ENCODE peak calls at places on chromosomes 11 and 22, in eight cellular contexts. One of them, this sample, is unnamed.

GRCh38 chr11:68298659-68299516 is 13.5 kb upstream of the LRP5 start:
- DNase-seq in mammary epithelial cell: no peak
- DNase-seq in PC-9: no peak
- DNase-seq in SK-N-MC: no peak
- DNase-seq in A673: no peak
- DNase-seq in MM.1S: no peak
- DNase-seq in fibroblast of lung: no peak
- DNase-seq in HCT116: no peak
- DNase-seq in this sample: no peak

GRCh38 chr11:132803436-132803835 is 728.9 kb downstream of the OPCML start:
- DNase-seq in mammary epithelial cell: peak
- DNase-seq in fibroblast of lung: peak
- DNase-seq in A673: no peak
- DNase-seq in SK-N-MC: no peak
- DNase-seq in PC-9: no peak
- DNase-seq in HCT116: no peak
- DNase-seq in MM.1S: no peak
- DNase-seq in this sample: no peak

GRCh38 chr22:45268958-45269844 is 15.5 kb upstream of the UPK3A start:
- DNase-seq in PC-9: peak
- DNase-seq in MM.1S: peak
- DNase-seq in A673: peak
- DNase-seq in mammary epithelial cell: peak
- DNase-seq in SK-N-MC: no peak
- DNase-seq in fibroblast of lung: peak
- DNase-seq in HCT116: no peak
- DNase-seq in this sample: no peak

GRCh38 chr22:44379817-44380560 is 67.2 kb upstream of the SHISAL1 start:
- DNase-seq in HCT116: no peak
- DNase-seq in SK-N-MC: no peak
- DNase-seq in MM.1S: no peak
- DNase-seq in mammary epithelial cell: no peak
- DNase-seq in fibroblast of lung: no peak
- DNase-seq in PC-9: no peak
- DNase-seq in A673: no peak
- DNase-seq in this sample: no peak

GRCh38 chr22:20571531-20572007 is 64.2 kb downstream of the MED15 start:
- DNase-seq in A673: peak
- DNase-seq in fibroblast of lung: peak
- DNase-seq in mammary epithelial cell: no peak
- DNase-seq in PC-9: no peak
- DNase-seq in HCT116: no peak
- DNase-seq in MM.1S: peak
- DNase-seq in SK-N-MC: no peak
- DNase-seq in this sample: no peak

GRCh38 chr11:117239295-117239694 is 6.8 kb downstream of the RNF214 start:
- DNase-seq in mammary epithelial cell: peak
- DNase-seq in SK-N-MC: no peak
- DNase-seq in MM.1S: no peak
- DNase-seq in PC-9: no peak
- DNase-seq in fibroblast of lung: peak
- DNase-seq in A673: no peak
- DNase-seq in HCT116: no peak
- DNase-seq in this sample: no peak

GRCh38 chr11:29773656-29774264 is 243.1 kb downstream of the KCNA4 start:
- DNase-seq in A673: no peak
- DNase-seq in HCT116: no peak
- DNase-seq in SK-N-MC: no peak
- DNase-seq in mammary epithelial cell: peak
- DNase-seq in MM.1S: no peak
- DNase-seq in PC-9: no peak
- DNase-seq in fibroblast of lung: peak
- DNase-seq in this sample: no peak

GRCh38 chr11:67248653-67249052 is 17.6 kb upstream of the GRK2 start:
- DNase-seq in fibroblast of lung: peak
- DNase-seq in PC-9: peak
- DNase-seq in HCT116: no peak
- DNase-seq in mammary epithelial cell: peak
- DNase-seq in MM.1S: no peak
- DNase-seq in SK-N-MC: no peak
- DNase-seq in A673: no peak
- DNase-seq in this sample: peak

GRCh38 chr11:8285796-8286195 is 22.1 kb upstream of the LMO1 start:
- DNase-seq in HCT116: no peak
- DNase-seq in MM.1S: no peak
- DNase-seq in fibroblast of lung: no peak
- DNase-seq in PC-9: no peak
- DNase-seq in A673: no peak
- DNase-seq in SK-N-MC: no peak
- DNase-seq in mammary epithelial cell: no peak
- DNase-seq in this sample: no peak

GRCh38 chr11:8281266-8281665 is 17.6 kb upstream of the LMO1 start:
- DNase-seq in PC-9: no peak
- DNase-seq in HCT116: no peak
- DNase-seq in SK-N-MC: no peak
- DNase-seq in fibroblast of lung: no peak
- DNase-seq in A673: no peak
- DNase-seq in mammary epithelial cell: no peak
- DNase-seq in MM.1S: no peak
- DNase-seq in this sample: no peak

GRCh38 chr11:8283510-8284272 is 20.0 kb upstream of the LMO1 start:
- DNase-seq in MM.1S: no peak
- DNase-seq in mammary epithelial cell: no peak
- DNase-seq in fibroblast of lung: peak
- DNase-seq in SK-N-MC: no peak
- DNase-seq in HCT116: no peak
- DNase-seq in A673: no peak
- DNase-seq in PC-9: no peak
- DNase-seq in this sample: no peak

GRCh38 chr11:8285228-8285627 is 21.6 kb upstream of the LMO1 start:
- DNase-seq in mammary epithelial cell: no peak
- DNase-seq in HCT116: no peak
- DNase-seq in MM.1S: no peak
- DNase-seq in SK-N-MC: no peak
- DNase-seq in PC-9: no peak
- DNase-seq in A673: no peak
- DNase-seq in fibroblast of lung: no peak
- DNase-seq in this sample: no peak

DNA sequence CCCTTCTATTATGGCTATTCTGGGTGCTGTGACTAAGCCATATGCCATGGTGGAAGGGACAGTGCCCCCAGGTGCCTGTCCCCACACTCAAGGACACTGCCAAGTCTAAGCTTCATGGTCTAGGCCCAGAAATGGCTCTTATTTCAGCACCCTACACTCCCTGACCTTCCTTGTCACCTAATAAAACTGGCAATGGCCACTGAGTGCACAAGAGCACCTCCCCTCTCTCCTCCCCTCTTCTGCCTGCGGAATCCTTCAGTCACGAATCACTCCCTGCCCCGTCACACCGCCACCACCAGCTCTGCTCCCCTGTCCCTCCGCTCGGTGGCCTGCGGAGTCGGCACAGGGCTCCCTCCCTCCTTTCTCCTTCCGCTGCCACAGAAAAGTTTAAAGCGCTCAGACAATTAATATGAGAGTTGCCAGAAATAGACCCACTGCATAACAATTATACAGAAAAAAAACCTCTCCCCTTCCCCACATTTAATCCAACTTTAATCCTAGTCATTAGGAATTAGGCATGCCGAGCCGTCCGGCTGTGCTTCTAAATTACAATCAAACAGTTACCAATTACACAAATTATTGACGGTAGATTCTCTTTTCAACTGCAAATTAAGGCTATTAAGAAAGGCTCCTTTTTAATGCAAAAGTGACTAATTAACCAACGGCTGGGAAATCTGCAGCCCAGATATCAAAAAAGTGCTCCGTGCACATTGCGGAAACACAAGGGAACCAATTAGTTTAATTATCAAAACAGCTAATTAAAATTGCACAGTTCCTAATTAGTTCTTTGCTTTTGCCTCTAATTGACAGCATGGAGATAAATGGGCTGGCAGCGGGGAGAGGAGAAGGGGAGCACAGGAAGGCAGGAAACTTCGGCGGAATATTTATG is 19.2 kb upstream of the LMO1 start:
- DNase-seq in SK-N-MC: no peak
- DNase-seq in fibroblast of lung: no peak
- DNase-seq in mammary epithelial cell: no peak
- DNase-seq in A673: no peak
- DNase-seq in PC-9: no peak
- DNase-seq in HCT116: no peak
- DNase-seq in MM.1S: no peak
- DNase-seq in this sample: no peak
- H3K27ac ChIP-seq in SK-N-MC: no peak
- H3K27ac ChIP-seq in fibroblast of lung: no peak
- H3K27ac ChIP-seq in mammary epithelial cell: no peak
- H3K27ac ChIP-seq in A673: no peak
- H3K27ac ChIP-seq in PC-9: no peak
- H3K27ac ChIP-seq in HCT116: no peak
- H3K27ac ChIP-seq in MM.1S: no peak
- H3K27ac ChIP-seq in this sample: no peak

GRCh38 chr22:39994046-39994565 is 648 bp upstream of the FAM83F start:
- DNase-seq in HCT116: no peak
- DNase-seq in MM.1S: no peak
- DNase-seq in SK-N-MC: no peak
- DNase-seq in fibroblast of lung: no peak
- DNase-seq in mammary epithelial cell: no peak
- DNase-seq in PC-9: no peak
- DNase-seq in A673: no peak
- DNase-seq in this sample: no peak

GRCh38 chr22:39994566-39995345 is at the start of gene FAM83F:
- DNase-seq in A673: no peak
- DNase-seq in mammary epithelial cell: peak
- DNase-seq in MM.1S: no peak
- DNase-seq in HCT116: peak
- DNase-seq in SK-N-MC: no peak
- DNase-seq in PC-9: peak
- DNase-seq in fibroblast of lung: no peak
- DNase-seq in this sample: no peak

GRCh38 chr22:39996732-39997131 is 2.0 kb downstream of the FAM83F start:
- DNase-seq in SK-N-MC: no peak
- DNase-seq in fibroblast of lung: no peak
- DNase-seq in A673: no peak
- DNase-seq in PC-9: no peak
- DNase-seq in mammary epithelial cell: peak
- DNase-seq in MM.1S: no peak
- DNase-seq in HCT116: no peak
- DNase-seq in this sample: no peak

GRCh38 chr22:39997421-39997820 is 2.7 kb downstream of the FAM83F start:
- DNase-seq in fibroblast of lung: no peak
- DNase-seq in SK-N-MC: no peak
- DNase-seq in HCT116: no peak
- DNase-seq in mammary epithelial cell: no peak
- DNase-seq in A673: no peak
- DNase-seq in PC-9: no peak
- DNase-seq in MM.1S: no peak
- DNase-seq in this sample: no peak

DNA sequence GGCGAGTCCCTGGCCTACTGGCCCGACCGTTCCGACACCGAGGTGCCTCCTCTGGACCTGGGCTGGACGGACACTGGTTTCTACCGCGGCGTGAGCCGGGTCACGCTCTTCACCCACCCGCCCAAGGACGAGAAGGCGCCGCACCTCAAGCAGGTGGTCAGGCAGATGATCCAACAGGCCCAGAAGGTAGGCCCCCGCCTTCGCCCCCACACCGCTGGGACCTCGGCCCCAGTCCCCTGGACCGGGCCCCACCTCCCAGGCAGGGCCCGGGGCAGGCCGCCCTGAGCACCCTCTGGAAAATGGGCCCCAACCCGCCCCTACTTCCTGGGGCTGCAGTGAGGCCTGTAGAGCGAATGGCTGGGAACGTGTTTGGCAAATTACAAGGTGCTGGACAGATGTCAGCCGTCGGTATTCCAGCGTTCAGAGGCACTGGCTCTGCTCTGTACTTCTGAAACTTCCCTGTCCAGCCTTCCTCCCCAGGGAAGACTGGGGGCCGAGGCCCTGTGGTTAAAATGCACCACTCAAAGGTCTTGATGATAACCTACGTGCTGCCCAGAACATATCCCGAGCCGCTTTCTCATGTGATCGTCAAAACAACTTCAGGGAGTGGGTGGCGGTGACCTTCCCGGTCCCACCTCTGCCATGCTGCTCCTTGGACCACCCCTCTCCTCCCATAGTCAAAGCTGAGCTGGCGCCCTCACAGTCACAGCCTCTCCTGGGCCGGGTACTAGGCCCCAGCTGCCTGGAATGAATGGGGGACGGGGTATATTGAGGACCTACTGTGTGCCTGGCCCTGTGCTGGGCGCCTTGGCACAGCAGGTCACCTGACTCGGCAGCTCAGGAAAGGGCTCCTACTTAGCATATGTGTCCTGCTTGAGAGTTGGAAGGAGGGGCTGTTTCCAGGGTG is 845 bp downstream of the FAM83F start:
- DNase-seq in SK-N-MC: no peak
- DNase-seq in MM.1S: no peak
- DNase-seq in A673: no peak
- DNase-seq in fibroblast of lung: no peak
- DNase-seq in PC-9: no peak
- DNase-seq in mammary epithelial cell: peak
- DNase-seq in HCT116: no peak
- DNase-seq in this sample: no peak
- TF ChIP-seq EZH2 in SK-N-MC: no peak
- TF ChIP-seq EZH2 in MM.1S: no peak
- TF ChIP-seq EZH2 in A673: no peak
- TF ChIP-seq EZH2 in fibroblast of lung: no peak
- TF ChIP-seq EZH2 in PC-9: no peak
- TF ChIP-seq EZH2 in mammary epithelial cell: no peak
- TF ChIP-seq EZH2 in HCT116: no peak
- TF ChIP-seq EZH2 in this sample: no peak

GRCh38 chr11:73334244-73335203 is 26.4 kb downstream of the ARHGEF17 start:
- DNase-seq in HCT116: peak
- DNase-seq in PC-9: peak
- DNase-seq in mammary epithelial cell: peak
- DNase-seq in MM.1S: no peak
- DNase-seq in A673: peak
- DNase-seq in SK-N-MC: no peak
- DNase-seq in fibroblast of lung: peak
- DNase-seq in this sample: no peak

GRCh38 chr11:73340164-73340563 is 32.1 kb downstream of the ARHGEF17 start:
- DNase-seq in HCT116: no peak
- DNase-seq in PC-9: no peak
- DNase-seq in SK-N-MC: no peak
- DNase-seq in mammary epithelial cell: no peak
- DNase-seq in MM.1S: no peak
- DNase-seq in fibroblast of lung: no peak
- DNase-seq in A673: no peak
- DNase-seq in this sample: no peak

GRCh38 chr11:73342633-73343032 is 33.6 kb upstream of the RELT start:
- DNase-seq in A673: no peak
- DNase-seq in MM.1S: no peak
- DNase-seq in mammary epithelial cell: no peak
- DNase-seq in HCT116: no peak
- DNase-seq in SK-N-MC: no peak
- DNase-seq in fibroblast of lung: no peak
- DNase-seq in PC-9: no peak
- DNase-seq in this sample: no peak

GRCh38 chr11:73335204-73335923 is 27.3 kb downstream of the ARHGEF17 start:
- DNase-seq in SK-N-MC: no peak
- DNase-seq in PC-9: peak
- DNase-seq in fibroblast of lung: peak
- DNase-seq in A673: peak
- DNase-seq in MM.1S: peak
- DNase-seq in mammary epithelial cell: peak
- DNase-seq in HCT116: peak
- DNase-seq in this sample: no peak

GRCh38 chr11:73338279-73338678 is 30.2 kb downstream of the ARHGEF17 start:
- DNase-seq in MM.1S: no peak
- DNase-seq in mammary epithelial cell: no peak
- DNase-seq in A673: no peak
- DNase-seq in PC-9: no peak
- DNase-seq in SK-N-MC: no peak
- DNase-seq in fibroblast of lung: no peak
- DNase-seq in HCT116: no peak
- DNase-seq in this sample: no peak
- H3K27ac ChIP-seq in MM.1S: no peak
- H3K27ac ChIP-seq in mammary epithelial cell: no peak
- H3K27ac ChIP-seq in A673: no peak
- H3K27ac ChIP-seq in PC-9: no peak
- H3K27ac ChIP-seq in SK-N-MC: no peak
- H3K27ac ChIP-seq in fibroblast of lung: no peak
- H3K27ac ChIP-seq in HCT116: no peak
- H3K27ac ChIP-seq in this sample: no peak

DNA sequence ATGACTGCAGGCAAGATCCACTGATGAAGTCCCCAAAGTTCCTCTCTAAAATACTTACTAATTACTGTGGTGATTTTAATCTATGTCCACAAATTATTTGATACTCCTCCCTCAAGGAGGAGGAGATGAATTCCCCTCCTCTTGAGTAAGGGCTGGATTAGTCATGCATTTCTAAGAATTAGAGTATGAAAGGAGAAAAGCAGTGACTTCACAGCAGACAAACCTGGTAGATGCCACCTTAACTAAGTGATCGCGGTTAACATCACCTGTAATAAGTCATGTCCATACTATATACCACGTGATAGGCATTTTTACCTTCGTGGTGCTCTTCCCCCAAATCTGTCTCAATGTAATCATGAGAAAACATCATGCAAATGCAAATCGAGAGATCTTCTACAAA is 52.0 kb upstream of the TSPAN18 start:
- DNase-seq in mammary epithelial cell: no peak
- DNase-seq in fibroblast of lung: no peak
- DNase-seq in SK-N-MC: no peak
- DNase-seq in PC-9: no peak
- DNase-seq in HCT116: no peak
- DNase-seq in MM.1S: no peak
- DNase-seq in A673: no peak
- DNase-seq in this sample: no peak
- TF ChIP-seq EZH2 in mammary epithelial cell: no peak
- TF ChIP-seq EZH2 in fibroblast of lung: no peak
- TF ChIP-seq EZH2 in SK-N-MC: no peak
- TF ChIP-seq EZH2 in PC-9: no peak
- TF ChIP-seq EZH2 in HCT116: no peak
- TF ChIP-seq EZH2 in MM.1S: no peak
- TF ChIP-seq EZH2 in A673: no peak
- TF ChIP-seq EZH2 in this sample: no peak